ENCODE peak calls at places on chromosomes 5 and 9, in ten cellular contexts. One of them, this sample, is unnamed. For H3K4me1, the result is how much of the 10 kb centered on the place peaks cover.

GRCh38 chr9:5582835-5583195 is 46.1 kb upstream of the RIC1 start:
- DNase-seq in fibroblast of lung: peak
- DNase-seq in HCT116: no peak
- DNase-seq in neuronal stem cell: no peak
- DNase-seq in IMR-90: peak
- DNase-seq in SK-N-SH: no peak
- DNase-seq in mammary epithelial cell: peak
- DNase-seq in PC-3: no peak
- DNase-seq in kidney: no peak
- DNase-seq in colonic mucosa: no peak
- DNase-seq in this sample: peak

GRCh38 chr9:124015091-124015660 is 3.6 kb downstream of the LHX2 start:
- DNase-seq in fibroblast of lung: no peak
- DNase-seq in HCT116: no peak
- DNase-seq in neuronal stem cell: no peak
- DNase-seq in IMR-90: no peak
- DNase-seq in SK-N-SH: peak
- DNase-seq in mammary epithelial cell: no peak
- DNase-seq in PC-3: no peak
- DNase-seq in kidney: no peak
- DNase-seq in colonic mucosa: no peak
- DNase-seq in this sample: no peak

GRCh38 chr9:71929791-71930440 is 18.5 kb downstream of the C9orf85 start:
- DNase-seq in fibroblast of lung: peak
- DNase-seq in HCT116: no peak
- DNase-seq in neuronal stem cell: no peak
- DNase-seq in IMR-90: peak
- DNase-seq in SK-N-SH: no peak
- DNase-seq in mammary epithelial cell: no peak
- DNase-seq in PC-3: peak
- DNase-seq in kidney: no peak
- DNase-seq in colonic mucosa: no peak
- DNase-seq in this sample: no peak

GRCh38 chr5:106874974-106875373 is 795.8 kb downstream of the EFNA5 start:
- DNase-seq in fibroblast of lung: no peak
- DNase-seq in HCT116: no peak
- DNase-seq in neuronal stem cell: no peak
- DNase-seq in IMR-90: no peak
- DNase-seq in SK-N-SH: no peak
- DNase-seq in mammary epithelial cell: no peak
- DNase-seq in PC-3: no peak
- DNase-seq in kidney: no peak
- DNase-seq in colonic mucosa: no peak
- DNase-seq in this sample: no peak

GRCh38 chr5:89981871-89982773 is 427.4 kb downstream of the CETN3 start:
- DNase-seq in fibroblast of lung: no peak
- DNase-seq in HCT116: no peak
- DNase-seq in neuronal stem cell: no peak
- DNase-seq in IMR-90: no peak
- DNase-seq in SK-N-SH: peak
- DNase-seq in mammary epithelial cell: no peak
- DNase-seq in PC-3: peak
- DNase-seq in kidney: no peak
- DNase-seq in colonic mucosa: no peak
- DNase-seq in this sample: no peak

GRCh38 chr5:126589536-126590297 is 5.3 kb downstream of the ALDH7A1 start:
- DNase-seq in fibroblast of lung: no peak
- DNase-seq in HCT116: no peak
- DNase-seq in neuronal stem cell: no peak
- DNase-seq in IMR-90: no peak
- DNase-seq in SK-N-SH: no peak
- DNase-seq in mammary epithelial cell: no peak
- DNase-seq in PC-3: no peak
- DNase-seq in kidney: no peak
- DNase-seq in colonic mucosa: no peak
- DNase-seq in this sample: no peak

GRCh38 chr9:136332482-136332983 is 5.2 kb downstream of the GPSM1 start:
- DNase-seq in fibroblast of lung: no peak
- DNase-seq in HCT116: no peak
- DNase-seq in neuronal stem cell: no peak
- DNase-seq in IMR-90: no peak
- DNase-seq in SK-N-SH: no peak
- DNase-seq in mammary epithelial cell: no peak
- DNase-seq in PC-3: no peak
- DNase-seq in kidney: peak
- DNase-seq in colonic mucosa: no peak
- DNase-seq in this sample: peak

GRCh38 chr9:131420913-131421312 is 27.0 kb downstream of the PRRC2B start:
- DNase-seq in fibroblast of lung: peak
- DNase-seq in HCT116: no peak
- DNase-seq in neuronal stem cell: no peak
- DNase-seq in IMR-90: peak
- DNase-seq in SK-N-SH: peak
- DNase-seq in mammary epithelial cell: peak
- DNase-seq in PC-3: no peak
- DNase-seq in kidney: no peak
- DNase-seq in colonic mucosa: no peak
- DNase-seq in this sample: no peak

GRCh38 chr5:139637438-139638089 is 10.6 kb upstream of the CXXC5 start:
- DNase-seq in fibroblast of lung: peak
- DNase-seq in HCT116: no peak
- DNase-seq in neuronal stem cell: no peak
- DNase-seq in IMR-90: peak
- DNase-seq in SK-N-SH: peak
- DNase-seq in mammary epithelial cell: peak
- DNase-seq in PC-3: peak
- DNase-seq in kidney: peak
- DNase-seq in colonic mucosa: peak
- DNase-seq in this sample: peak

GRCh38 chr9:137199411-137200121 is 975 bp downstream of the TPRN start:
- DNase-seq in fibroblast of lung: peak
- DNase-seq in HCT116: no peak
- DNase-seq in neuronal stem cell: no peak
- DNase-seq in IMR-90: peak
- DNase-seq in SK-N-SH: no peak
- DNase-seq in mammary epithelial cell: no peak
- DNase-seq in PC-3: no peak
- DNase-seq in kidney: no peak
- DNase-seq in colonic mucosa: no peak
- DNase-seq in this sample: peak

GRCh38 chr5:54743581-54743980 is 226.0 kb downstream of the SNX18 start:
- DNase-seq in fibroblast of lung: peak
- DNase-seq in HCT116: no peak
- DNase-seq in neuronal stem cell: no peak
- DNase-seq in IMR-90: no peak
- DNase-seq in SK-N-SH: no peak
- DNase-seq in mammary epithelial cell: no peak
- DNase-seq in PC-3: no peak
- DNase-seq in kidney: no peak
- DNase-seq in colonic mucosa: no peak
- DNase-seq in this sample: no peak

GRCh38 chr5:54740141-54740540 is 222.6 kb downstream of the SNX18 start:
- DNase-seq in fibroblast of lung: no peak
- DNase-seq in HCT116: no peak
- DNase-seq in neuronal stem cell: no peak
- DNase-seq in IMR-90: no peak
- DNase-seq in SK-N-SH: no peak
- DNase-seq in mammary epithelial cell: no peak
- DNase-seq in PC-3: no peak
- DNase-seq in kidney: no peak
- DNase-seq in colonic mucosa: no peak
- DNase-seq in this sample: no peak

GRCh38 chr5:54742417-54742889 is 224.9 kb downstream of the SNX18 start:
- DNase-seq in fibroblast of lung: peak
- DNase-seq in HCT116: no peak
- DNase-seq in neuronal stem cell: no peak
- DNase-seq in IMR-90: peak
- DNase-seq in SK-N-SH: no peak
- DNase-seq in mammary epithelial cell: peak
- DNase-seq in PC-3: peak
- DNase-seq in kidney: no peak
- DNase-seq in colonic mucosa: peak
- DNase-seq in this sample: no peak

GRCh38 chr5:54739371-54739770 is 221.8 kb downstream of the SNX18 start:
- DNase-seq in fibroblast of lung: no peak
- DNase-seq in HCT116: no peak
- DNase-seq in neuronal stem cell: no peak
- DNase-seq in IMR-90: no peak
- DNase-seq in SK-N-SH: no peak
- DNase-seq in mammary epithelial cell: no peak
- DNase-seq in PC-3: no peak
- DNase-seq in kidney: no peak
- DNase-seq in colonic mucosa: no peak
- DNase-seq in this sample: no peak

DNA sequence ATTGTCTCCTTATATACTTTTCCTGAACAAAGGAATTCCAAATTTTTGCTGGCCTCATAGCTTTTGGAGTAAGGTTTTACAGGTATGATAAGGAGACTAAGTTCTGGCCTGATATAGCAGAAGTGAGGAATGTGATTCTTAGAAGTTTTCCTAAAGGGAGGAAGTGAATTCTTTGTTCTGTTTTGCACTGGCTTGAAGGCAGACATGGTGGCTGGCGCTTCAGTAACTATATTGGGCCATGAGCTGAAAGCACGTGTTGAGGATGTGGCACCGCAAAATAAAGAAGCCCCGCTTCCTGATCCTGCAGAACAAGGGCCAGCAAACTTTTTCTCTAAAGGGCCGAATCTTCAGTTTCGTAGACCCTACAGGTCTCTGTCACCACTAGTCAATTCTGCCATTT is 224.2 kb downstream of the SNX18 start:
- DNase-seq in fibroblast of lung: no peak
- DNase-seq in HCT116: no peak
- DNase-seq in neuronal stem cell: no peak
- DNase-seq in IMR-90: no peak
- DNase-seq in SK-N-SH: no peak
- DNase-seq in mammary epithelial cell: no peak
- DNase-seq in PC-3: no peak
- DNase-seq in kidney: no peak
- DNase-seq in colonic mucosa: no peak
- DNase-seq in this sample: no peak
- H3K4me1 ChIP-seq in fibroblast of lung: under half
- H3K4me1 ChIP-seq in HCT116: under half
- H3K4me1 ChIP-seq in neuronal stem cell: under half
- H3K4me1 ChIP-seq in IMR-90: under half
- H3K4me1 ChIP-seq in SK-N-SH: under half
- H3K4me1 ChIP-seq in mammary epithelial cell: under half
- H3K4me1 ChIP-seq in PC-3: half or more
- H3K4me1 ChIP-seq in kidney: under half
- H3K4me1 ChIP-seq in colonic mucosa: under half
- H3K4me1 ChIP-seq in this sample: under half

GRCh38 chr5:40627708-40628107 is 52.0 kb upstream of the PTGER4 start:
- DNase-seq in fibroblast of lung: peak
- DNase-seq in HCT116: no peak
- DNase-seq in neuronal stem cell: no peak
- DNase-seq in IMR-90: peak
- DNase-seq in SK-N-SH: no peak
- DNase-seq in mammary epithelial cell: no peak
- DNase-seq in PC-3: no peak
- DNase-seq in kidney: no peak
- DNase-seq in colonic mucosa: no peak
- DNase-seq in this sample: no peak
- H3K9ac ChIP-seq in fibroblast of lung: no peak
- H3K9ac ChIP-seq in HCT116: no peak
- H3K9ac ChIP-seq in neuronal stem cell: no peak
- H3K9ac ChIP-seq in IMR-90: no peak
- H3K9ac ChIP-seq in SK-N-SH: no peak
- H3K9ac ChIP-seq in mammary epithelial cell: no peak
- H3K9ac ChIP-seq in PC-3: no peak
- H3K9ac ChIP-seq in kidney: no peak
- H3K9ac ChIP-seq in colonic mucosa: no peak
- H3K9ac ChIP-seq in this sample: no peak

GRCh38 chr5:159774476-159775031 is 141.7 kb upstream of the ADRA1B start:
- DNase-seq in fibroblast of lung: no peak
- DNase-seq in HCT116: no peak
- DNase-seq in neuronal stem cell: no peak
- DNase-seq in IMR-90: no peak
- DNase-seq in SK-N-SH: no peak
- DNase-seq in mammary epithelial cell: no peak
- DNase-seq in PC-3: no peak
- DNase-seq in kidney: no peak
- DNase-seq in colonic mucosa: no peak
- DNase-seq in this sample: no peak
- H3K27ac ChIP-seq in fibroblast of lung: no peak
- H3K27ac ChIP-seq in HCT116: no peak
- H3K27ac ChIP-seq in neuronal stem cell: no peak
- H3K27ac ChIP-seq in IMR-90: no peak
- H3K27ac ChIP-seq in SK-N-SH: no peak
- H3K27ac ChIP-seq in mammary epithelial cell: no peak
- H3K27ac ChIP-seq in PC-3: no peak
- H3K27ac ChIP-seq in kidney: no peak
- H3K27ac ChIP-seq in colonic mucosa: no peak
- H3K27ac ChIP-seq in this sample: no peak

GRCh38 chr9:101093620-101094019 is 65.1 kb downstream of the PLPPR1 start:
- DNase-seq in fibroblast of lung: peak
- DNase-seq in HCT116: no peak
- DNase-seq in neuronal stem cell: no peak
- DNase-seq in IMR-90: no peak
- DNase-seq in SK-N-SH: no peak
- DNase-seq in mammary epithelial cell: peak
- DNase-seq in PC-3: peak
- DNase-seq in kidney: no peak
- DNase-seq in colonic mucosa: no peak
- DNase-seq in this sample: no peak

GRCh38 chr9:101094686-101095085 is 66.2 kb downstream of the PLPPR1 start:
- DNase-seq in fibroblast of lung: no peak
- DNase-seq in HCT116: no peak
- DNase-seq in neuronal stem cell: no peak
- DNase-seq in IMR-90: no peak
- DNase-seq in SK-N-SH: no peak
- DNase-seq in mammary epithelial cell: no peak
- DNase-seq in PC-3: no peak
- DNase-seq in kidney: no peak
- DNase-seq in colonic mucosa: no peak
- DNase-seq in this sample: no peak

GRCh38 chr9:101097210-101097609 is 68.7 kb downstream of the PLPPR1 start:
- DNase-seq in fibroblast of lung: no peak
- DNase-seq in HCT116: no peak
- DNase-seq in neuronal stem cell: no peak
- DNase-seq in IMR-90: no peak
- DNase-seq in SK-N-SH: no peak
- DNase-seq in mammary epithelial cell: no peak
- DNase-seq in PC-3: no peak
- DNase-seq in kidney: no peak
- DNase-seq in colonic mucosa: no peak
- DNase-seq in this sample: no peak

GRCh38 chr9:101092922-101093321 is 64.4 kb downstream of the PLPPR1 start:
- DNase-seq in fibroblast of lung: no peak
- DNase-seq in HCT116: no peak
- DNase-seq in neuronal stem cell: no peak
- DNase-seq in IMR-90: no peak
- DNase-seq in SK-N-SH: no peak
- DNase-seq in mammary epithelial cell: no peak
- DNase-seq in PC-3: no peak
- DNase-seq in kidney: no peak
- DNase-seq in colonic mucosa: no peak
- DNase-seq in this sample: no peak

DNA sequence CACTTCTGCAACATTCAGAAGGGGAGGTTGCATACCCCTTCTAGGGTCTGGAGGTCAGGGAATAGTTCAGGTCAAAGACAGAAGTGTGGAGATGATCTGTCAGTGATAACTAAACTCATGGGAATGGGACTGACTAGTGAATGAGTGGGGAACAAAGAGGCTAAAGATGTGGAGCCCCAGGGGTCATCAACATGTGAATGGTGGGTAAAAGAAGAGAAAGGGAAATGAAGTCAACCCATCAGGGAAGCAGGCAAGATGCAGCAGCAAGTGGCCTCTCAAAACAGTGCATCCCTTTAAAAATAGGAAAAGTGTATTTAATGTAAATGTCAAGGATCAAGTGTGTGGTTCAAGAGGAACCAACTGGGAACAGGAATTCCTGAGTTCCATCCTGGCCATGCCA is 69.9 kb downstream of the PLPPR1 start:
- DNase-seq in fibroblast of lung: no peak
- DNase-seq in HCT116: no peak
- DNase-seq in neuronal stem cell: no peak
- DNase-seq in IMR-90: no peak
- DNase-seq in SK-N-SH: no peak
- DNase-seq in mammary epithelial cell: no peak
- DNase-seq in PC-3: no peak
- DNase-seq in kidney: no peak
- DNase-seq in colonic mucosa: no peak
- DNase-seq in this sample: no peak
- H3K4me1 ChIP-seq in fibroblast of lung: under half
- H3K4me1 ChIP-seq in HCT116: under half
- H3K4me1 ChIP-seq in neuronal stem cell: under half
- H3K4me1 ChIP-seq in IMR-90: under half
- H3K4me1 ChIP-seq in SK-N-SH: under half
- H3K4me1 ChIP-seq in mammary epithelial cell: under half
- H3K4me1 ChIP-seq in PC-3: under half
- H3K4me1 ChIP-seq in kidney: under half
- H3K4me1 ChIP-seq in colonic mucosa: under half
- H3K4me1 ChIP-seq in this sample: under half